ENCODE peak calls at places on chromosomes 7 and 10, in six cellular contexts. O is K562, A is Panc1, C is endothelial cell of umbilical vein, N is suprapubic skin, L is upper lobe of left lung. I is an unnamed sample.

GRCh38 chr7:37336259-37336658 is 112.4 kb downstream of the ELMO1 start:
- DNase-seq in A (no peak), L (no peak), C (no peak), N (no peak), O (no peak), I (no peak)

GRCh38 chr7:67843001-67843400 is 846.4 kb downstream of the TYW1 start:
- DNase-seq in L (no peak), N (no peak), O (no peak), C (no peak), A (no peak), I (no peak)

GRCh38 chr10:5481121-5481520 is 18.2 kb downstream of the CALML5 start:
- DNase-seq in A (no peak), O (no peak), L (no peak), N (no peak), C (no peak), I (no peak)

GRCh38 chr10:104300002-104300735 is 31.2 kb downstream of the GSTO2 start:
- DNase-seq in A (no peak), N (no peak), C (peak), O (no peak), L (no peak), I (no peak)

GRCh38 chr7:16845746-16846145 is 36.0 kb downstream of the AGR3 start:
- DNase-seq in O (no peak), C (no peak), L (no peak), A (no peak), N (no peak), I (no peak)

GRCh38 chr10:12504628-12505027 is 155.3 kb downstream of the CAMK1D start:
- DNase-seq in N (peak), O (no peak), C (no peak), L (no peak), A (no peak), I (no peak)

GRCh38 chr10:115093286-115093775 is at the start of gene ATRNL1:
- DNase-seq in L (peak), C (no peak), O (no peak), N (peak), A (no peak), I (peak)

GRCh38 chr7:70338061-70338460 is 739.8 kb downstream of the AUTS2 start:
- DNase-seq in A (no peak), O (no peak), N (no peak), C (no peak), L (no peak), I (no peak)

GRCh38 chr7:35035511-35035921 is 1.8 kb downstream of the DPY19L1 start:
- DNase-seq in L (no peak), C (peak), N (no peak), A (peak), O (peak), I (no peak)

GRCh38 chr10:105757302-105757701 is 1116.2 kb downstream of the SORCS3 start:
- DNase-seq in C (no peak), N (no peak), L (no peak), O (no peak), A (no peak), I (no peak)

GRCh38 chr7:4779118-4779517 is 3.7 kb downstream of the AP5Z1 start:
- DNase-seq in N (no peak), O (no peak), L (no peak), C (no peak), A (no peak), I (no peak)

GRCh38 chr7:130845581-130846085 is 111.6 kb upstream of the KLF14 start:
- DNase-seq in L (peak), N (no peak), O (no peak), A (no peak), C (no peak), I (no peak)

GRCh38 chr7:41756783-41757182 is 53.9 kb upstream of the INHBA start:
- DNase-seq in C (no peak), O (no peak), N (no peak), L (no peak), A (no peak), I (no peak)

GRCh38 chr7:108455524-108455832 is 758 bp downstream of the NRCAM start:
- DNase-seq in O (no peak), A (no peak), C (no peak), N (no peak), L (no peak), I (peak)

GRCh38 chr7:141387521-141388217 is 163.5 kb upstream of the AGK start:
- DNase-seq in C (no peak), N (no peak), A (no peak), O (no peak), L (peak), I (no peak)

GRCh38 chr7:141386881-141387280 is 164.3 kb upstream of the AGK start:
- DNase-seq in N (no peak), L (no peak), A (no peak), C (no peak), O (no peak), I (no peak)

GRCh38 chr7:141378405-141378804 is 172.8 kb upstream of the AGK start:
- DNase-seq in L (no peak), N (no peak), O (no peak), A (no peak), C (no peak), I (no peak)

GRCh38 chr7:141381794-141382453 is 169.3 kb upstream of the AGK start:
- DNase-seq in O (no peak), A (no peak), N (no peak), C (no peak), L (no peak), I (no peak)
- TF ChIP-seq POLR2AphosphoS5 in O (no peak), A (no peak), N (no peak), C (no peak), L (no peak), I (no peak)

GRCh38 chr10:91591792-91592165 is 41.1 kb downstream of the PPP1R3C start:
- DNase-seq in O (no peak), A (no peak), N (no peak), L (no peak), C (no peak), I (no peak)

GRCh38 chr10:91590904-91591791 is 41.7 kb downstream of the PPP1R3C start:
- DNase-seq in N (no peak), L (no peak), A (no peak), O (peak), C (peak), I (no peak)

GRCh38 chr10:91590142-91590903 is 42.5 kb downstream of the PPP1R3C start:
- DNase-seq in N (no peak), C (peak), L (peak), A (no peak), O (no peak), I (no peak)

GRCh38 chr10:91592282-91593020 is 40.4 kb downstream of the PPP1R3C start:
- DNase-seq in N (no peak), C (no peak), A (no peak), O (no peak), L (no peak), I (no peak)

GRCh38 chr10:91593366-91593765 is 39.5 kb downstream of the PPP1R3C start:
- DNase-seq in N (no peak), A (no peak), O (no peak), L (no peak), C (no peak), I (no peak)
- TF ChIP-seq POLR2AphosphoS5 in N (no peak), A (no peak), O (no peak), L (no peak), C (no peak), I (no peak)

GRCh38 chr10:126904807-126905686 is at the start of gene DOCK1:
- DNase-seq in C (peak), A (no peak), O (no peak), N (peak), L (peak), I (no peak)
- TF ChIP-seq POLR2AphosphoS5 in C (peak), A (peak), O (no peak), N (no peak), L (peak), I (no peak)

GRCh38 chr7:118194571-118194970 is 10.6 kb downstream of the LSM8 start:
- DNase-seq in N (no peak), A (no peak), O (no peak), L (no peak), C (no peak), I (no peak)
- TF ChIP-seq POLR2AphosphoS5 in N (no peak), A (no peak), O (no peak), L (no peak), C (no peak), I (no peak)

GRCh38 chr7:6160191-6160623 is 112.2 kb downstream of the CYTH3 start:
- DNase-seq in L (peak), A (no peak), C (peak), O (peak), N (peak), I (no peak)
- TF ChIP-seq POLR2AphosphoS5 in L (peak), A (peak), C (no peak), O (no peak), N (no peak), I (no peak)

DNA sequence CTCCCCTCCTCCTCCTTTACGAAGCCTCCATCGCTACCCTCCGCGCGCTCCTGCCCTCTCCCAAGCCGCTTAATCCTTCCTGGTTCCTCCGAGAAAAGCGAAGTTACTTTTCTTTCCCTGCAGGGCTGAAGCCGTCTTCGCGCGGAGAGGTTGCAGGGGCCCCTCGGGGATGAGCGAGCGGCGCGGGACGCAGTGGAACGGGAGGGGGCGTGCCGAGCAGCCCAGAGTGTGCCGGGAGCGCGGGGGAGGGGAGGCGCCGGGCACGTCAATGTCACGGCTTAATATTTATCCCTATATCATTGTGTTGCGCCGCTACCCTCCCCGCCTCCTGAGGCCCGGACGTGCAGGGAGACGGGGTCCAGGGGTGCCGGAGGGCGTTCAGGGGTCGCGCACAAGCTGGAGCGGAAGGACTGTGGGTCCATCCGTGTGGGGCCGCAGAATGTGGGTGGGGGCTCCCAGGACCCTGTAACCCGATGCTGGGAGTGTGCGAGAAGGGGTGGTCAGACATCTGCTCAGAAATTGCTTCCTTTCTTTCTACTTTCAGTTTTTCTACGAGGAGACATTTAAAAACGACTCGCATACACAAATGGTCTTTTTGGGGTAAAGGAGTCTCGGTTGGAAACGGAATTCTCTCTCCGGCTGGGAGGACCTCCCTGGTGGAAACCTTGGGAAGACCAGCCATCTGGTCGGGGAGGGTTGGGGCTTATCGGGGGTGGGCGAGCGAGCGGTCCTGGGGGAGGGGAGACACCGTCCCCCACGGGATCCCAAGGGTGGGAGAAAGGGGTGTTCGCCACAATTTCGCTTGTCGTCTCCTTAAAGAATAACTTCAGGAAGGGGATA is 2.4 kb downstream of the CDK6 start:
- DNase-seq in L (peak), O (peak), N (peak), A (no peak), C (peak), I (peak)
- TF ChIP-seq POLR2AphosphoS5 in L (peak), O (no peak), N (no peak), A (no peak), C (peak), I (peak)

GRCh38 chr10:3893904-3894563 is 109.0 kb upstream of the KLF6 start:
- DNase-seq in C (no peak), A (no peak), O (no peak), N (no peak), L (no peak), I (no peak)
- TF ChIP-seq POLR2AphosphoS5 in C (no peak), A (no peak), O (no peak), N (no peak), L (no peak), I (no peak)

GRCh38 chr7:6725003-6725402 is 18.3 kb upstream of the ZNF12 start:
- DNase-seq in L (no peak), C (no peak), O (no peak), N (no peak), A (no peak), I (peak)

GRCh38 chr7:6730343-6730633 is 23.5 kb upstream of the ZNF12 start:
- DNase-seq in N (no peak), A (no peak), L (no peak), O (peak), C (no peak), I (no peak)

DNA sequence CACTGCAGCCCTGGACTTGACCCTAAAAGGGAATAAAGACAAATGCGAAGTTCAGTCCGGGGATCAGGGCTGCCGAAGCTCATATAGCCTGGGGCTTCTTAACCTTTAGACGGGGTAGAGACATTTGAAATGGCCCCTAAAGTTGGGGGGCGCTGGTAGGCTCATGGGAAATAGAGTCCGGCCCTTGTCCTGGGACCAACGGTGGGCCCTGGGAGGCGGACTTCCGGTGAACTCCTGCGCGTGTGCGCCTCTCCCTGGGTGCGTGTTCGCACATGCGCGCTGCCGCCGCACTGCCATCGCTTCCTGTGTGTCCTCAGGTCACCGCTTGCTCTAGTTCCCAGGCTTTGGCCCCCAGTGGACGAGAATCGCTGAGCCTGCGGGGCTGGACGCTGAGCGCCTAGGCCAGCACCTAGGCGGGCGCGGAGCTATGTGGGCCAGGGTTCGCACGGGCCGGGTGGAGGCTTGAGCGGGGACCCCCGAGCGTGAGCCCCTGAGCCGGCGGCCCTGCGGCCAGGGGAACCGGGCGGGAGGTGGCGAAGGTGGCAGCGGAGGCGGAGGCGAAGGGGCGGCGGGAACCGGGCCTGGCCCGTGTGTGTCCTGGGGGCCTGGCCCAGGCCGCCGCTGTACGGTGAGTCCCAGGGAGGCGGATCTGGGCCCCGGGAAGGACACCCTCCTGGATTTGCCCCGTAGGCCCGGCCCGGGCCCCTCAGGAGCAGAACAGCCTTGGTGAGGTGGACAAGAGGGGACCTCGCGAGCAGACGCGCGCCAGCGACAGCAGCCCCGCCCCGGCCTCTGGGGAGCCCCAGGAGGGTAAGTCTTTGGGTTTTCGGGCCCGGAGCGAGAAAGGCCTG is 23.0 kb upstream of the ZNF12 start:
- DNase-seq in N (peak), C (peak), O (peak), L (peak), A (peak), I (peak)
- TF ChIP-seq POLR2AphosphoS5 in N (no peak), C (peak), O (peak), L (peak), A (peak), I (peak)